ENCODE peak calls at places on chromosomes 2 and 18, in four cellular contexts. M is sciatic nerve, X is NCI-H510A treated with DMSO at 0.1 percent for 48 hours, I is skeletal muscle cell. A is an unnamed sample.

GRCh38 chr18:36675076-36675475 is 153.7 kb downstream of the TPGS2 start:
- DNase-seq in M (no peak), X (no peak), I (no peak), A (no peak)

GRCh38 chr2:71575966-71576365 is 122.6 kb downstream of the DYSF start:
- DNase-seq in M (no peak), X (no peak), I (no peak), A (no peak)

GRCh38 chr18:13514558-13514957 is 211.8 kb downstream of the FAM210A start:
- DNase-seq in M (no peak), X (no peak), I (no peak), A (no peak)

GRCh38 chr18:55381277-55381676 is 206.7 kb downstream of the TCF4 start:
- DNase-seq in M (no peak), X (no peak), I (peak; percentile 91), A (no peak)

GRCh38 chr2:45578056-45578843 is 32.8 kb downstream of the SRBD1 start:
- DNase-seq in M (no peak), X (no peak), I (no peak), A (no peak)

GRCh38 chr2:181944164-181944913 is 41.3 kb upstream of the PPP1R1C start:
- DNase-seq in M (no peak), X (no peak), I (no peak), A (no peak)

GRCh38 chr2:40511661-40512213 is 59.8 kb upstream of the SLC8A1 start:
- DNase-seq in M (no peak), X (no peak), I (peak; percentile 83), A (no peak)

GRCh38 chr2:208359632-208359986 is 47.0 kb upstream of the PTH2R start:
- DNase-seq in M (no peak), X (peak; percentile 96), I (no peak), A (no peak)

GRCh38 chr2:191612496-191612895 is 65.4 kb upstream of the NABP1 start:
- DNase-seq in M (no peak), X (no peak), I (peak; percentile 82), A (peak; percentile 58)

GRCh38 chr18:77131100-77131651 is 1.4 kb downstream of the MBP start:
- DNase-seq in M (peak; percentile 83), X (no peak), I (no peak), A (no peak)

GRCh38 chr2:72988041-72988440 is 70.7 kb downstream of the EMX1 start:
- DNase-seq in M (peak; percentile 22), X (no peak), I (no peak), A (no peak)

GRCh38 chr18:36752929-36753865 is 75.6 kb downstream of the TPGS2 start:
- DNase-seq in M (no peak), X (no peak), I (no peak), A (no peak)

GRCh38 chr18:79525556-79526467 is 130.1 kb downstream of the NFATC1 start:
- DNase-seq in M (peak; percentile 81), X (no peak), I (no peak), A (no peak)

GRCh38 chr2:201827621-201828020 is 21.3 kb downstream of the CDK15 start:
- DNase-seq in M (no peak), X (no peak), I (no peak), A (no peak)

GRCh38 chr2:95023222-95023597 is 2.3 kb upstream of the MAL start:
- DNase-seq in M (no peak), X (peak; percentile 20), I (no peak), A (no peak)

GRCh38 chr18:58359226-58360019 is 269.5 kb downstream of the ALPK2 start:
- DNase-seq in M (no peak), X (no peak), I (no peak), A (no peak)

GRCh38 chr2:102187191-102188150 is 648 bp downstream of the IL1RL2 start:
- DNase-seq in M (peak; percentile 72), X (no peak), I (no peak), A (no peak)

GRCh38 chr2:3914243-3914642 is 210.9 kb downstream of the DCDC2C start:
- DNase-seq in M (no peak), X (no peak), I (no peak), A (no peak)

GRCh38 chr18:36534154-36534688 is 236.7 kb downstream of the FHOD3 start:
- DNase-seq in M (no peak), X (no peak), I (no peak), A (no peak)

GRCh38 chr18:46554406-46554805 is 102.6 kb downstream of the LOXHD1 start:
- DNase-seq in M (no peak), X (no peak), I (no peak), A (no peak)

GRCh38 chr2:32711219-32711618 is 83.4 kb downstream of the TTC27 start:
- DNase-seq in M (no peak), X (no peak), I (peak; percentile 85), A (peak; percentile 65)